ENCODE peak calls at places on chromosomes 2 and 18, in four cellular contexts. I, B, Q and R are unnamed samples.

GRCh38 chr18:67932261-67932660 is 415.7 kb upstream of the DSEL start:
- DNase-seq in I (no peak), B (no peak), Q (no peak), R (no peak)

GRCh38 chr2:29744976-29745375 is 176.4 kb downstream of the ALK start:
- DNase-seq in I (no peak), B (no peak), Q (no peak), R (no peak)

GRCh38 chr2:241804326-241805276 is 4.4 kb upstream of the NEU4 start:
- DNase-seq in I (no peak), B (no peak), Q (peak), R (no peak)

GRCh38 chr18:26628017-26628416 is 79.7 kb upstream of the KCTD1 start:
- DNase-seq in I (no peak), B (no peak), Q (no peak), R (no peak)

GRCh38 chr2:118738524-118739308 is 108.7 kb downstream of the EN1 start:
- DNase-seq in I (peak), B (no peak), Q (no peak), R (no peak)

GRCh38 chr2:200702646-200703118 is 109.0 kb upstream of the BZW1 start:
- DNase-seq in I (no peak), B (no peak), Q (no peak), R (no peak)

GRCh38 chr2:237700583-237701032 is 73.2 kb downstream of the LRRFIP1 start:
- DNase-seq in I (no peak), B (no peak), Q (no peak), R (peak)

GRCh38 chr18:57585846-57586242 is 658 bp downstream of the FECH start:
- DNase-seq in I (no peak), B (no peak), Q (no peak), R (no peak)

GRCh38 chr18:32851936-32852335 is 79.1 kb upstream of the KLHL14 start:
- DNase-seq in I (no peak), B (no peak), Q (no peak), R (no peak)

GRCh38 chr2:143705108-143705686 is 576.0 kb downstream of the ARHGAP15 start:
- DNase-seq in I (no peak), B (no peak), Q (no peak), R (no peak)

GRCh38 chr2:239724851-239725550 is 300.1 kb downstream of the NDUFA10 start:
- DNase-seq in I (no peak), B (no peak), Q (peak), R (no peak)

GRCh38 chr2:241958818-241959545 is 89.5 kb downstream of the RTP5 start:
- DNase-seq in I (no peak), B (no peak), Q (no peak), R (no peak)

GRCh38 chr2:19900536-19901200 is 1.1 kb downstream of the TTC32 start:
- DNase-seq in I (no peak), B (no peak), Q (no peak), R (no peak)

GRCh38 chr2:240327566-240327965 is 107.9 kb upstream of the GPC1 start:
- DNase-seq in I (no peak), B (no peak), Q (peak), R (no peak)

GRCh38 chr2:240397924-240398611 is 37.4 kb upstream of the GPC1 start:
- DNase-seq in I (no peak), B (no peak), Q (no peak), R (no peak)

GRCh38 chr18:76621184-76621583 is 126.1 kb upstream of the ZNF516 start:
- DNase-seq in I (no peak), B (no peak), Q (no peak), R (peak)

GRCh38 chr18:76445275-76445674 is 49.8 kb downstream of the ZNF516 start:
- DNase-seq in I (no peak), B (no peak), Q (no peak), R (no peak)

GRCh38 chr2:38074775-38075435 is 1.0 kb downstream of the CYP1B1 start:
- DNase-seq in I (no peak), B (no peak), Q (peak), R (no peak)

GRCh38 chr2:227406177-227407031 is 18.7 kb upstream of the SCYGR1 start:
- DNase-seq in I (peak), B (no peak), Q (peak), R (peak)

GRCh38 chr2:214575030-214575949 is 164.4 kb downstream of the VWC2L start:
- DNase-seq in I (no peak), B (peak), Q (no peak), R (peak)

GRCh38 chr2:239392072-239392357 is 8.8 kb downstream of the HDAC4 start:
- DNase-seq in I (no peak), B (no peak), Q (no peak), R (no peak)

GRCh38 chr2:235381261-235381912 is 112.5 kb upstream of the AGAP1 start:
- DNase-seq in I (no peak), B (no peak), Q (no peak), R (no peak)

GRCh38 chr2:236265675-236266074 is 1.5 kb upstream of the ASB18 start:
- DNase-seq in I (no peak), B (no peak), Q (no peak), R (no peak)

GRCh38 chr2:178109813-178110212 is 2.4 kb upstream of the RBM45 start:
- DNase-seq in I (peak), B (no peak), Q (no peak), R (peak)

GRCh38 chr2:68745006-68745405 is 10.4 kb downstream of the ARHGAP25 start:
- DNase-seq in I (no peak), B (no peak), Q (peak), R (no peak)

GRCh38 chr2:202376460-202377307 is 557 bp downstream of the BMPR2 start:
- DNase-seq in I (no peak), B (no peak), Q (peak), R (no peak)

GRCh38 chr2:39379643-39380524 is 57.2 kb downstream of the MAP4K3 start:
- DNase-seq in I (peak), B (no peak), Q (no peak), R (no peak)

GRCh38 chr2:8231909-8232308 is 449.9 kb upstream of the ID2 start:
- DNase-seq in I (no peak), B (no peak), Q (no peak), R (no peak)

GRCh38 chr2:108297436-108298141 is 8.9 kb downstream of the SULT1C2 start:
- DNase-seq in I (no peak), B (no peak), Q (no peak), R (no peak)

GRCh38 chr2:128635361-128635900 is 316.8 kb upstream of the HS6ST1 start:
- DNase-seq in I (no peak), B (no peak), Q (peak), R (no peak)

GRCh38 chr2:85887566-85888019 is 1.2 kb downstream of the ST3GAL5 start:
- DNase-seq in I (peak), B (peak), Q (no peak), R (peak)

GRCh38 chr2:47907097-47907781 is 941 bp upstream of the FBXO11 start:
- DNase-seq in I (peak), B (no peak), Q (no peak), R (no peak)

GRCh38 chr2:207252979-207253640 is 87.4 kb upstream of the KLF7 start:
- DNase-seq in I (no peak), B (no peak), Q (no peak), R (no peak)

GRCh38 chr2:162007447-162008040 is 66.5 kb downstream of the DPP4 start:
- DNase-seq in I (no peak), B (no peak), Q (no peak), R (no peak)

GRCh38 chr18:3093624-3094354 is 80.8 kb upstream of the LPIN2 start:
- DNase-seq in I (no peak), B (no peak), Q (no peak), R (no peak)

GRCh38 chr2:96895709-96896651 is 26.1 kb upstream of the SEMA4C start:
- DNase-seq in I (peak), B (no peak), Q (no peak), R (peak)

GRCh38 chr2:75503048-75503607 is 57.6 kb downstream of the EVA1A start:
- DNase-seq in I (no peak), B (no peak), Q (no peak), R (peak)

GRCh38 chr18:46423226-46423805 is 233.7 kb downstream of the LOXHD1 start:
- DNase-seq in I (no peak), B (no peak), Q (no peak), R (no peak)

GRCh38 chr2:214574077-214574775 is 163.4 kb downstream of the VWC2L start:
- DNase-seq in I (peak), B (no peak), Q (no peak), R (no peak)